ENCODE peak calls at places on chromosomes 13 and 19, in seven cellular contexts. One of them, this sample, is unnamed.
A peak's percentile ranks its signal among the peaks of the same experiment; 100 is the strongest.

GRCh38 chr13:45823583-45823982 is 28.0 kb downstream of the SIAH3 start:
- DNase-seq in activated CD8-positive, alpha-beta memory T cell treated with anti-CD3 and anti-CD28 coated beads for 1 hour: no peak
- DNase-seq in HEK293T: no peak
- DNase-seq in omental fat pad: no peak
- DNase-seq in anterior cingulate cortex: no peak
- DNase-seq in IMR-90: no peak
- DNase-seq in HCEC 1CT: no peak
- DNase-seq in this sample: no peak

GRCh38 chr19:40265055-40265762 is 19.9 kb downstream of the AKT2 start:
- DNase-seq in anterior cingulate cortex: no peak
- DNase-seq in IMR-90: no peak
- DNase-seq in omental fat pad: no peak
- DNase-seq in activated CD8-positive, alpha-beta memory T cell treated with anti-CD3 and anti-CD28 coated beads for 1 hour: no peak
- DNase-seq in HEK293T: no peak
- DNase-seq in HCEC 1CT: no peak
- DNase-seq in this sample: no peak

GRCh38 chr13:105937451-105937850 is 598.0 kb downstream of the EFNB2 start:
- DNase-seq in IMR-90: peak; percentile 28
- DNase-seq in anterior cingulate cortex: no peak
- DNase-seq in omental fat pad: no peak
- DNase-seq in HEK293T: no peak
- DNase-seq in HCEC 1CT: no peak
- DNase-seq in activated CD8-positive, alpha-beta memory T cell treated with anti-CD3 and anti-CD28 coated beads for 1 hour: no peak
- DNase-seq in this sample: no peak

GRCh38 chr19:9205506-9206113 is 13.8 kb downstream of the OR7D4 start:
- DNase-seq in HEK293T: peak; percentile 44
- DNase-seq in activated CD8-positive, alpha-beta memory T cell treated with anti-CD3 and anti-CD28 coated beads for 1 hour: peak; percentile 21
- DNase-seq in anterior cingulate cortex: peak; percentile 6
- DNase-seq in HCEC 1CT: peak; percentile 39
- DNase-seq in IMR-90: peak; percentile 54
- DNase-seq in omental fat pad: peak; percentile 39
- DNase-seq in this sample: peak; percentile 34

GRCh38 chr13:44141213-44141724 is 232.4 kb upstream of the SERP2 start:
- DNase-seq in IMR-90: no peak
- DNase-seq in HEK293T: peak; percentile 12
- DNase-seq in HCEC 1CT: no peak
- DNase-seq in activated CD8-positive, alpha-beta memory T cell treated with anti-CD3 and anti-CD28 coated beads for 1 hour: no peak
- DNase-seq in anterior cingulate cortex: no peak
- DNase-seq in omental fat pad: no peak
- DNase-seq in this sample: no peak

GRCh38 chr13:39419866-39420265 is 183.1 kb downstream of the LHFPL6 start:
- DNase-seq in IMR-90: no peak
- DNase-seq in omental fat pad: no peak
- DNase-seq in activated CD8-positive, alpha-beta memory T cell treated with anti-CD3 and anti-CD28 coated beads for 1 hour: no peak
- DNase-seq in HCEC 1CT: no peak
- DNase-seq in anterior cingulate cortex: no peak
- DNase-seq in HEK293T: no peak
- DNase-seq in this sample: no peak

GRCh38 chr19:5498817-5499535 is 43.8 kb downstream of the ZNRF4 start:
- DNase-seq in HCEC 1CT: no peak
- DNase-seq in omental fat pad: no peak
- DNase-seq in activated CD8-positive, alpha-beta memory T cell treated with anti-CD3 and anti-CD28 coated beads for 1 hour: no peak
- DNase-seq in IMR-90: no peak
- DNase-seq in HEK293T: peak; percentile 26
- DNase-seq in anterior cingulate cortex: peak; percentile 63
- DNase-seq in this sample: no peak

GRCh38 chr19:7509625-7510024 is 6.3 kb upstream of the ZNF358 start:
- DNase-seq in HCEC 1CT: no peak
- DNase-seq in omental fat pad: no peak
- DNase-seq in anterior cingulate cortex: no peak
- DNase-seq in HEK293T: no peak
- DNase-seq in IMR-90: no peak
- DNase-seq in activated CD8-positive, alpha-beta memory T cell treated with anti-CD3 and anti-CD28 coated beads for 1 hour: no peak
- DNase-seq in this sample: no peak

GRCh38 chr19:2021453-2022140 is 6.1 kb upstream of the BTBD2 start:
- DNase-seq in anterior cingulate cortex: no peak
- DNase-seq in omental fat pad: no peak
- DNase-seq in HCEC 1CT: no peak
- DNase-seq in IMR-90: no peak
- DNase-seq in activated CD8-positive, alpha-beta memory T cell treated with anti-CD3 and anti-CD28 coated beads for 1 hour: no peak
- DNase-seq in HEK293T: no peak
- DNase-seq in this sample: no peak

GRCh38 chr13:33207616-33207964 is 78.0 kb downstream of the STARD13 start:
- DNase-seq in omental fat pad: no peak
- DNase-seq in IMR-90: peak; percentile 98
- DNase-seq in HCEC 1CT: peak; percentile 90
- DNase-seq in anterior cingulate cortex: no peak
- DNase-seq in activated CD8-positive, alpha-beta memory T cell treated with anti-CD3 and anti-CD28 coated beads for 1 hour: no peak
- DNase-seq in HEK293T: no peak
- DNase-seq in this sample: no peak

GRCh38 chr19:45177817-45178261 is at the start of gene TRAPPC6A:
- DNase-seq in anterior cingulate cortex: no peak
- DNase-seq in activated CD8-positive, alpha-beta memory T cell treated with anti-CD3 and anti-CD28 coated beads for 1 hour: no peak
- DNase-seq in HEK293T: no peak
- DNase-seq in omental fat pad: no peak
- DNase-seq in IMR-90: peak; percentile 70
- DNase-seq in HCEC 1CT: peak; percentile 88
- DNase-seq in this sample: no peak

GRCh38 chr19:43731346-43731745 is 15.5 kb downstream of the IRGC start:
- DNase-seq in HCEC 1CT: no peak
- DNase-seq in anterior cingulate cortex: no peak
- DNase-seq in omental fat pad: no peak
- DNase-seq in activated CD8-positive, alpha-beta memory T cell treated with anti-CD3 and anti-CD28 coated beads for 1 hour: no peak
- DNase-seq in HEK293T: no peak
- DNase-seq in IMR-90: no peak
- DNase-seq in this sample: no peak

GRCh38 chr13:35916186-35916585 is 215.0 kb downstream of the DCLK1 start:
- DNase-seq in omental fat pad: no peak
- DNase-seq in HCEC 1CT: no peak
- DNase-seq in anterior cingulate cortex: no peak
- DNase-seq in HEK293T: no peak
- DNase-seq in activated CD8-positive, alpha-beta memory T cell treated with anti-CD3 and anti-CD28 coated beads for 1 hour: no peak
- DNase-seq in IMR-90: no peak
- DNase-seq in this sample: no peak

GRCh38 chr19:14116525-14116917 is 1.0 kb downstream of the PRKACA start:
- DNase-seq in anterior cingulate cortex: no peak
- DNase-seq in omental fat pad: no peak
- DNase-seq in IMR-90: no peak
- DNase-seq in HCEC 1CT: no peak
- DNase-seq in activated CD8-positive, alpha-beta memory T cell treated with anti-CD3 and anti-CD28 coated beads for 1 hour: no peak
- DNase-seq in HEK293T: no peak
- DNase-seq in this sample: no peak

GRCh38 chr13:19586904-19587634 is 25.7 kb upstream of the TPTE2 start:
- DNase-seq in omental fat pad: no peak
- DNase-seq in HEK293T: no peak
- DNase-seq in HCEC 1CT: peak; percentile 58
- DNase-seq in anterior cingulate cortex: no peak
- DNase-seq in IMR-90: peak; percentile 34
- DNase-seq in activated CD8-positive, alpha-beta memory T cell treated with anti-CD3 and anti-CD28 coated beads for 1 hour: no peak
- DNase-seq in this sample: no peak

GRCh38 chr13:93729383-93729782 is 502.8 kb downstream of the GPC6 start:
- DNase-seq in HCEC 1CT: no peak
- DNase-seq in anterior cingulate cortex: no peak
- DNase-seq in activated CD8-positive, alpha-beta memory T cell treated with anti-CD3 and anti-CD28 coated beads for 1 hour: no peak
- DNase-seq in HEK293T: no peak
- DNase-seq in IMR-90: no peak
- DNase-seq in omental fat pad: no peak
- DNase-seq in this sample: no peak

GRCh38 chr13:32650705-32651311 is 64.6 kb downstream of the PDS5B start:
- DNase-seq in anterior cingulate cortex: no peak
- DNase-seq in omental fat pad: no peak
- DNase-seq in IMR-90: peak; percentile 75
- DNase-seq in HEK293T: peak; percentile 59
- DNase-seq in HCEC 1CT: peak; percentile 70
- DNase-seq in activated CD8-positive, alpha-beta memory T cell treated with anti-CD3 and anti-CD28 coated beads for 1 hour: peak; percentile 17
- DNase-seq in this sample: peak; percentile 43

GRCh38 chr13:57569981-57570380 is 61.6 kb upstream of the PCDH17 start:
- DNase-seq in HEK293T: no peak
- DNase-seq in HCEC 1CT: no peak
- DNase-seq in IMR-90: no peak
- DNase-seq in activated CD8-positive, alpha-beta memory T cell treated with anti-CD3 and anti-CD28 coated beads for 1 hour: no peak
- DNase-seq in omental fat pad: no peak
- DNase-seq in anterior cingulate cortex: no peak
- DNase-seq in this sample: no peak

GRCh38 chr19:55229789-55230182 is 1.2 kb upstream of the TMEM86B start:
- DNase-seq in activated CD8-positive, alpha-beta memory T cell treated with anti-CD3 and anti-CD28 coated beads for 1 hour: no peak
- DNase-seq in omental fat pad: no peak
- DNase-seq in anterior cingulate cortex: no peak
- DNase-seq in HEK293T: no peak
- DNase-seq in IMR-90: no peak
- DNase-seq in HCEC 1CT: no peak
- DNase-seq in this sample: no peak

GRCh38 chr19:46015961-46016425 is 6.9 kb downstream of the PGLYRP1 start:
- DNase-seq in activated CD8-positive, alpha-beta memory T cell treated with anti-CD3 and anti-CD28 coated beads for 1 hour: no peak
- DNase-seq in omental fat pad: no peak
- DNase-seq in anterior cingulate cortex: no peak
- DNase-seq in HCEC 1CT: no peak
- DNase-seq in HEK293T: no peak
- DNase-seq in IMR-90: no peak
- DNase-seq in this sample: no peak

GRCh38 chr13:80296638-80297037 is 44.3 kb downstream of the SPRY2 start:
- DNase-seq in HCEC 1CT: no peak
- DNase-seq in anterior cingulate cortex: no peak
- DNase-seq in omental fat pad: no peak
- DNase-seq in activated CD8-positive, alpha-beta memory T cell treated with anti-CD3 and anti-CD28 coated beads for 1 hour: no peak
- DNase-seq in HEK293T: no peak
- DNase-seq in IMR-90: no peak
- DNase-seq in this sample: no peak

GRCh38 chr13:83691966-83692365 is 190.3 kb downstream of the SLITRK1 start:
- DNase-seq in HEK293T: no peak
- DNase-seq in IMR-90: no peak
- DNase-seq in HCEC 1CT: no peak
- DNase-seq in activated CD8-positive, alpha-beta memory T cell treated with anti-CD3 and anti-CD28 coated beads for 1 hour: no peak
- DNase-seq in omental fat pad: no peak
- DNase-seq in anterior cingulate cortex: no peak
- DNase-seq in this sample: no peak

GRCh38 chr19:55206664-55207500 is 2.4 kb downstream of the PTPRH start:
- DNase-seq in HCEC 1CT: peak; percentile 89
- DNase-seq in anterior cingulate cortex: peak; percentile 6
- DNase-seq in omental fat pad: peak; percentile 61
- DNase-seq in activated CD8-positive, alpha-beta memory T cell treated with anti-CD3 and anti-CD28 coated beads for 1 hour: no peak
- DNase-seq in IMR-90: peak; percentile 86
- DNase-seq in HEK293T: peak; percentile 77
- DNase-seq in this sample: peak; percentile 67

GRCh38 chr19:55620951-55621672 is 3.3 kb downstream of the ZNF784 start:
- DNase-seq in HCEC 1CT: no peak
- DNase-seq in activated CD8-positive, alpha-beta memory T cell treated with anti-CD3 and anti-CD28 coated beads for 1 hour: no peak
- DNase-seq in IMR-90: no peak
- DNase-seq in anterior cingulate cortex: no peak
- DNase-seq in omental fat pad: no peak
- DNase-seq in HEK293T: no peak
- DNase-seq in this sample: no peak

GRCh38 chr13:96090240-96091101 is 564 bp downstream of the HS6ST3 start:
- DNase-seq in HCEC 1CT: peak; percentile 9
- DNase-seq in IMR-90: no peak
- DNase-seq in anterior cingulate cortex: no peak
- DNase-seq in HEK293T: peak; percentile 49
- DNase-seq in omental fat pad: no peak
- DNase-seq in activated CD8-positive, alpha-beta memory T cell treated with anti-CD3 and anti-CD28 coated beads for 1 hour: no peak
- DNase-seq in this sample: no peak

GRCh38 chr13:98447881-98448641 is 128.8 kb downstream of the STK24 start:
- DNase-seq in IMR-90: no peak
- DNase-seq in anterior cingulate cortex: no peak
- DNase-seq in HCEC 1CT: no peak
- DNase-seq in omental fat pad: peak; percentile 42
- DNase-seq in HEK293T: peak; percentile 51
- DNase-seq in activated CD8-positive, alpha-beta memory T cell treated with anti-CD3 and anti-CD28 coated beads for 1 hour: no peak
- DNase-seq in this sample: peak; percentile 34

This sample was measured in HCT116.